ENCODE peak calls at places on chromosomes 2 and 18, in seven cellular contexts. I is CD4-positive, alpha-beta T cell; B is cardiac fibroblast; Q is mesothelial cell of epicardium; M is RWPE1; L is Panc1; C is GM10248. T is an unnamed sample.

GRCh38 chr2:236943068-236943467 is 142.6 kb upstream of the COPS8 start:
- DNase-seq in C (no peak), M (no peak), Q (no peak), B (no peak), I (no peak), L (no peak), T (no peak)

GRCh38 chr18:59902180-59902992 is 2.6 kb downstream of the PMAIP1 start:
- DNase-seq in Q (no peak), B (no peak), C (no peak), L (no peak), I (no peak), M (no peak), T (peak; percentile 56)

GRCh38 chr2:109533823-109534222 is 79.9 kb downstream of the SEPTIN10 start:
- DNase-seq in I (no peak), L (no peak), B (no peak), M (no peak), C (no peak), Q (no peak), T (no peak)

GRCh38 chr2:136185991-136186771 is 68.2 kb upstream of the CXCR4 start:
- DNase-seq in B (no peak), C (no peak), M (no peak), L (no peak), Q (no peak), I (no peak), T (no peak)

GRCh38 chr2:109120166-109120565 is 8.8 kb upstream of the SH3RF3 start:
- DNase-seq in B (no peak), C (no peak), M (no peak), Q (peak; percentile 27), I (no peak), L (no peak), T (no peak)

GRCh38 chr2:240452471-240453256 is 17.2 kb downstream of the GPC1 start:
- DNase-seq in C (no peak), L (no peak), B (peak; percentile 64), M (peak; percentile 68), I (no peak), Q (no peak), T (no peak)

GRCh38 chr2:171923206-171923605 is 945 bp downstream of the HAT1 start:
- DNase-seq in L (no peak), I (no peak), M (no peak), B (peak; percentile 71), Q (no peak), C (no peak), T (no peak)

GRCh38 chr2:67259581-67260347 is 137.4 kb upstream of the ETAA1 start:
- DNase-seq in L (peak; percentile 85), I (no peak), M (peak; percentile 46), B (peak; percentile 78), C (no peak), Q (no peak), T (no peak)

GRCh38 chr2:222730346-222731065 is 59.0 kb downstream of the MOGAT1 start:
- DNase-seq in B (no peak), M (peak; percentile 18), I (no peak), Q (no peak), L (no peak), C (peak; percentile 29), T (no peak)

GRCh38 chr2:177636672-177637071 is 244.1 kb downstream of the AGPS start:
- DNase-seq in Q (no peak), C (no peak), L (no peak), B (no peak), I (no peak), M (no peak), T (no peak)

GRCh38 chr18:22177496-22177866 is 8.1 kb downstream of the GATA6 start:
- DNase-seq in C (no peak), M (no peak), I (no peak), L (no peak), Q (no peak), B (peak; percentile 35), T (no peak)

GRCh38 chr2:7620255-7620654 is 703.0 kb downstream of the RNF144A start:
- DNase-seq in M (no peak), I (no peak), C (no peak), Q (no peak), L (no peak), B (no peak), T (no peak)

GRCh38 chr18:75588412-75588811 is 160.9 kb upstream of the SMIM21 start:
- DNase-seq in I (no peak), Q (no peak), B (no peak), M (no peak), L (no peak), C (no peak), T (no peak)

GRCh38 chr18:76765649-76766048 is 56.7 kb upstream of the ZNF236 start:
- DNase-seq in B (no peak), Q (no peak), M (peak; percentile 39), L (peak; percentile 27), C (no peak), I (no peak), T (no peak)

GRCh38 chr2:128306931-128307460 is 11.7 kb downstream of the HS6ST1 start:
- DNase-seq in M (no peak), Q (no peak), I (no peak), C (no peak), B (no peak), L (no peak), T (no peak)

GRCh38 chr2:172484253-172484652 is 56.9 kb downstream of the ITGA6 start:
- DNase-seq in L (no peak), B (peak; percentile 49), I (no peak), C (no peak), Q (no peak), M (no peak), T (no peak)

GRCh38 chr2:37324786-37325624 is at the start of gene PRKD3:
- DNase-seq in M (peak; percentile 62), I (peak; percentile 30), L (no peak), B (peak; percentile 47), Q (peak; percentile 70), C (peak; percentile 89), T (peak; percentile 80)

GRCh38 chr2:98369710-98370239 is 23.5 kb downstream of the CNGA3 start:
- DNase-seq in I (no peak), C (no peak), L (no peak), M (no peak), Q (no peak), B (no peak), T (no peak)

GRCh38 chr2:189096769-189097447 is 82.7 kb downstream of the COL5A2 start:
- DNase-seq in C (no peak), Q (no peak), M (peak; percentile 27), B (peak; percentile 90), I (no peak), L (peak; percentile 22), T (no peak)

GRCh38 chr2:16180631-16181030 is 240.3 kb downstream of the MYCN start:
- DNase-seq in C (no peak), M (no peak), L (no peak), I (no peak), B (no peak), Q (no peak), T (no peak)

GRCh38 chr18:80140455-80140985 is 31.5 kb downstream of the ADNP2 start:
- DNase-seq in B (no peak), I (no peak), L (no peak), C (no peak), Q (no peak), M (no peak), T (no peak)

GRCh38 chr2:168997794-168998193 is 33.3 kb downstream of the ABCB11 start:
- DNase-seq in C (no peak), M (no peak), L (no peak), I (no peak), B (no peak), Q (no peak), T (no peak)

GRCh38 chr2:232871418-232871834 is 1.4 kb downstream of the SNORC start:
- DNase-seq in I (no peak), M (no peak), C (peak; percentile 16), Q (no peak), L (no peak), B (no peak), T (no peak)

GRCh38 chr2:205660521-205661124 is 21.7 kb upstream of the NRP2 start:
- DNase-seq in B (peak; percentile 81), I (no peak), Q (no peak), L (no peak), C (peak; percentile 31), M (peak; percentile 38), T (no peak)

GRCh38 chr2:177550264-177551200 is 158.0 kb downstream of the AGPS start:
- DNase-seq in I (no peak), M (no peak), C (no peak), L (no peak), Q (no peak), B (peak; percentile 49), T (no peak)

GRCh38 chr18:12305211-12305610 is 2.8 kb upstream of the TUBB6 start:
- DNase-seq in L (no peak), B (no peak), I (no peak), C (no peak), M (no peak), Q (no peak), T (no peak)

GRCh38 chr2:180970052-180970451 is 10.4 kb upstream of the UBE2E3 start:
- DNase-seq in C (no peak), Q (no peak), M (no peak), B (no peak), I (no peak), L (no peak), T (no peak)
- TF ChIP-seq CTCF in C (no peak), Q (no peak), M (no peak), B (no peak), I (no peak), L (no peak), T (no peak)

DNA sequence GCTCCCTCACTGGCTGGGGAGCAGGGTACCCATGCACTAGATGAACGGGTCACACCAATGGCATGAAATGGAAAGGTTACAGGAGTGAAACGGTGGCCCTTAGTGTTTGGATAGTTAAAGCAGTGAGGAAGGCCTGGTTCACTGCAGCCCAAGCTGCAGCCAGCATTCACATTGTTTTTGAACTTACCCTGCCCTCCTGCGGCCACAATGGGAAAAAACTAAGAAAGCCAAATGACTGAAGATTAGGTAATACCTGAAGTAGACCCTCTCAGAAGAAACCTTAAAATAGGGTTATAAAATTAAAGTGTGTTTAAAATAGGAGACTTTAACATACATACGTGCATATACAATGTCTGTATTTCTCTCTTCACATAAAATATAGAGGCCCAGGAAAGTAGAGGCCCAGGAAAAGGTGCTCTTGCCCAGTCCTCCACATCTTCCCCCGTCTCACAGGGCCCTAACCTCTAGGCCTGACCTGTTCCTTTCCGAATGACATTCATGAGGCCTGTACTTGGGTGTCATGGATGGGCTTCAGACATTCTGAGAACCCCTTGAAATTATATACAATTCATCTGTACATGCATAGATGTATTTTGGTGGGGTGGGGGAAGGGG is 33.3 kb downstream of the DOK1 start:
- DNase-seq in I (peak; percentile 58), C (peak; percentile 82), Q (peak; percentile 67), B (peak; percentile 86), L (peak; percentile 61), M (peak; percentile 80), T (peak; percentile 50)
- TF ChIP-seq CTCF in I (peak; percentile 59), C (peak; percentile 73), Q (peak; percentile 25), B (peak; percentile 71), L (peak; percentile 87), M (peak; percentile 72), T (peak; percentile 73)

GRCh38 chr2:158745866-158746382 is 49.2 kb upstream of the DAPL1 start:
- DNase-seq in C (no peak), Q (no peak), B (no peak), M (no peak), I (no peak), L (no peak), T (no peak)
- TF ChIP-seq CTCF in C (no peak), Q (no peak), B (no peak), M (peak; percentile 27), I (peak; percentile 42), L (peak; percentile 46), T (no peak)

GRCh38 chr2:180046202-180046601 is 39.1 kb upstream of the CWC22 start:
- DNase-seq in I (no peak), B (no peak), C (no peak), L (no peak), M (no peak), Q (no peak), T (no peak)

GRCh38 chr2:180038997-180039396 is 31.9 kb upstream of the CWC22 start:
- DNase-seq in Q (no peak), B (peak; percentile 29), L (no peak), M (no peak), I (no peak), C (no peak), T (no peak)

GRCh38 chr2:180040146-180040925 is 33.2 kb upstream of the CWC22 start:
- DNase-seq in C (no peak), Q (no peak), I (no peak), L (no peak), B (peak; percentile 98), M (peak; percentile 15), T (no peak)
- TF ChIP-seq CTCF in C (no peak), Q (no peak), I (no peak), L (no peak), B (peak; percentile 30), M (peak; percentile 34), T (no peak)